ENCODE peak calls at places on chromosomes 4 and X, in four cellular contexts. L is EL, K is nephron progenitor cell, Q is iPS DF 6.9. E is an unnamed sample.

GRCh38 chr4:1418494-1419285 is 12.4 kb upstream of the NKX1-1 start:
- DNase-seq in K (no peak), Q (no peak), L (no peak), E (no peak)

GRCh38 chrX:5857232-5857631 is 371.4 kb downstream of the NLGN4X start:
- DNase-seq in K (no peak), L (no peak), Q (no peak), E (no peak)

GRCh38 chr4:146342600-146343192 is 128.4 kb downstream of the REELD1 start:
- DNase-seq in Q (no peak), L (peak), K (peak), E (peak)

GRCh38 chr4:1250921-1251772 is 2.2 kb upstream of the CTBP1 start:
- DNase-seq in Q (no peak), L (no peak), K (no peak), E (no peak)

GRCh38 chrX:30023451-30023850 is 191.9 kb upstream of the MAGEB2 start:
- DNase-seq in L (peak), K (no peak), Q (no peak), E (no peak)

GRCh38 chrX:136310411-136310810 is 9.6 kb downstream of the ADGRG4 start:
- DNase-seq in L (peak), K (no peak), Q (no peak), E (no peak)

GRCh38 chr4:67282749-67283148 is 262.6 kb downstream of the CENPC start:
- DNase-seq in Q (no peak), K (no peak), L (no peak), E (no peak)

GRCh38 chrX:148940411-148940996 is 440.1 kb downstream of the AFF2 start:
- DNase-seq in K (no peak), Q (no peak), L (no peak), E (no peak)

GRCh38 chr4:170736710-170737109 is 647.0 kb upstream of the AADAT start:
- DNase-seq in K (no peak), Q (no peak), L (no peak), E (no peak)

GRCh38 chr4:25092139-25092538 is 61.4 kb upstream of the LGI2 start:
- DNase-seq in Q (no peak), L (no peak), K (no peak), E (no peak)

GRCh38 chrX:109840585-109840984 is 107.5 kb upstream of the ACSL4 start:
- DNase-seq in L (peak), Q (no peak), K (no peak), E (no peak)

GRCh38 chrX:41695464-41695863 is 6.7 kb downstream of the GPR34 start:
- DNase-seq in K (no peak), L (no peak), Q (no peak), E (no peak)

GRCh38 chr4:111400736-111401135 is 744.5 kb upstream of the FAM241A start:
- DNase-seq in K (no peak), Q (no peak), L (peak), E (no peak)

GRCh38 chr4:94974773-94975172 is 217.0 kb downstream of the BMPR1B start:
- DNase-seq in K (no peak), Q (no peak), L (no peak), E (no peak)

GRCh38 chrX:7263961-7264360 is 116.0 kb upstream of the PUDP start:
- DNase-seq in Q (no peak), L (peak), K (no peak), E (no peak)

GRCh38 chr4:114558446-114559020 is 40.1 kb upstream of the UGT8 start:
- DNase-seq in K (no peak), Q (peak), L (peak), E (no peak)

GRCh38 chr4:149914521-149915115 is 99.0 kb upstream of the IQCM start:
- DNase-seq in K (peak), Q (peak), L (peak), E (peak)

E was measured in neural crest cell.